ENCODE peak calls at places on chromosomes 2 and 18, in eight cellular contexts. E is stimulated activated CD4-positive, alpha-beta T cell treated with anti-CD3 and anti-CD28 coated beads, Interleukin-1b, Interleukin-23, amount 100 ng/mL, for 24 hours; S is H54; W is activated T-cell treated with anti-CD3 and anti-CD28 coated beads, Interleukin-2, amount 50 U/mL, for 72 hours; V is cardiac muscle cell; D is effector CD4-positive, alpha-beta T cell; F is epithelial cell of esophagus; Q is AG04449. J is an unnamed sample.

GRCh38 chr2:53509827-53510785 is 257.5 kb upstream of the CHAC2 start:
- DNase-seq in E (no peak), S (no peak), W (no peak), V (no peak), D (no peak), F (no peak), Q (no peak), J (no peak)

GRCh38 chr2:20988906-20989305 is 55.0 kb downstream of the APOB start:
- DNase-seq in E (no peak), S (no peak), W (no peak), V (no peak), D (no peak), F (no peak), Q (no peak), J (no peak)

GRCh38 chr2:3348771-3349170 is 28.8 kb downstream of the EIPR1 start:
- DNase-seq in E (no peak), S (no peak), W (no peak), V (no peak), D (no peak), F (peak), Q (no peak), J (no peak)

GRCh38 chr2:70930371-70931329 is 5.0 kb upstream of the ATP6V1B1 start:
- DNase-seq in E (no peak), S (no peak), W (no peak), V (no peak), D (no peak), F (no peak), Q (no peak), J (no peak)

GRCh38 chr2:120651818-120652217 is 83.8 kb upstream of the GLI2 start:
- DNase-seq in E (no peak), S (no peak), W (no peak), V (no peak), D (no peak), F (no peak), Q (no peak), J (no peak)

GRCh38 chr2:128808462-128809255 is 490.0 kb upstream of the HS6ST1 start:
- DNase-seq in E (no peak), S (no peak), W (no peak), V (peak), D (no peak), F (peak), Q (peak), J (no peak)

GRCh38 chr2:218024336-218024735 is 21.5 kb upstream of the TNS1 start:
- DNase-seq in E (no peak), S (no peak), W (no peak), V (no peak), D (no peak), F (no peak), Q (no peak), J (no peak)

GRCh38 chr2:135942936-135943688 is 42.3 kb downstream of the DARS1 start:
- DNase-seq in E (no peak), S (no peak), W (no peak), V (no peak), D (no peak), F (no peak), Q (no peak), J (no peak)

GRCh38 chr2:58054264-58054663 is 7.7 kb downstream of the VRK2 start:
- DNase-seq in E (no peak), S (no peak), W (no peak), V (peak), D (no peak), F (peak), Q (no peak), J (no peak)

GRCh38 chr18:58315739-58316215 is 271.8 kb downstream of the NEDD4L start:
- DNase-seq in E (no peak), S (peak), W (no peak), V (peak), D (no peak), F (peak), Q (no peak), J (no peak)

GRCh38 chr18:8988262-8988871 is 114.1 kb upstream of the NDUFV2 start:
- DNase-seq in E (peak), S (peak), W (peak), V (peak), D (peak), F (peak), Q (no peak), J (peak)

GRCh38 chr2:60899892-60900249 is 18.5 kb downstream of the REL start:
- DNase-seq in E (no peak), S (no peak), W (no peak), V (no peak), D (no peak), F (no peak), Q (no peak), J (no peak)

GRCh38 chr18:79685281-79685680 is 5.7 kb downstream of the CTDP1 start:
- DNase-seq in E (no peak), S (no peak), W (no peak), V (no peak), D (no peak), F (no peak), Q (no peak), J (no peak)

GRCh38 chr2:145265244-145265643 is 745.3 kb upstream of the ZEB2 start:
- DNase-seq in E (no peak), S (no peak), W (no peak), V (no peak), D (no peak), F (no peak), Q (no peak), J (no peak)

J was measured in effector memory CD4-positive, alpha-beta T cell.